ENCODE peak calls at places on chromosomes 2 and 18, in four cellular contexts. X, U, O and B are unnamed samples.

GRCh38 chr2:100895402-100895801 is 75.5 kb downstream of the NPAS2 start:
- DNase-seq in X (no peak), U (peak; percentile 64), O (peak; percentile 67), B (peak; percentile 83)

GRCh38 chr2:158202151-158202778 is 100.6 kb downstream of the UPP2 start:
- DNase-seq in X (no peak), U (no peak), O (no peak), B (no peak)

GRCh38 chr18:75127143-75128021 is 81.6 kb downstream of the PTGR3 start:
- DNase-seq in X (no peak), U (no peak), O (no peak), B (no peak)

GRCh38 chr18:37566479-37567060 is 972 bp upstream of the CELF4 start:
- DNase-seq in X (no peak), U (no peak), O (no peak), B (no peak)

GRCh38 chr2:46347649-46348280 is 50.6 kb downstream of the EPAS1 start:
- DNase-seq in X (no peak), U (no peak), O (no peak), B (no peak)

GRCh38 chr18:76444436-76445105 is 50.5 kb downstream of the ZNF516 start:
- DNase-seq in X (no peak), U (no peak), O (no peak), B (no peak)

GRCh38 chr2:6694555-6694954 is 171.2 kb downstream of the CMPK2 start:
- DNase-seq in X (no peak), U (peak; percentile 32), O (peak; percentile 33), B (peak; percentile 43)

GRCh38 chr18:6058941-6059340 is 163.6 kb upstream of the TMEM200C start:
- DNase-seq in X (no peak), U (peak; percentile 41), O (peak; percentile 42), B (peak; percentile 37)

GRCh38 chr2:218812096-218812815 is 19.3 kb downstream of the PRKAG3 start:
- DNase-seq in X (no peak), U (no peak), O (no peak), B (no peak)

GRCh38 chr2:173249661-173250641 is 104.7 kb upstream of the CDCA7 start:
- DNase-seq in X (no peak), U (no peak), O (no peak), B (no peak)

GRCh38 chr2:36479406-36479805 is 118.6 kb downstream of the FEZ2 start:
- DNase-seq in X (no peak), U (no peak), O (no peak), B (no peak)

GRCh38 chr2:207655000-207655399 is 29.8 kb upstream of the METTL21A start:
- DNase-seq in X (no peak), U (no peak), O (no peak), B (no peak)

GRCh38 chr2:102065675-102066252 is 74.0 kb downstream of the IL1R2 start:
- DNase-seq in X (peak; percentile 83), U (no peak), O (no peak), B (peak; percentile 61)

GRCh38 chr2:237060518-237061312 is 25.0 kb upstream of the COPS8 start:
- DNase-seq in X (peak; percentile 47), U (no peak), O (no peak), B (peak; percentile 31)

GRCh38 chr18:69866250-69866649 is 81.4 kb downstream of the CD226 start:
- DNase-seq in X (no peak), U (no peak), O (no peak), B (no peak)

GRCh38 chr2:525611-526010 is 151.6 kb downstream of the TMEM18 start:
- DNase-seq in X (no peak), U (no peak), O (no peak), B (no peak)

GRCh38 chr2:16152928-16153753 is 212.8 kb downstream of the MYCN start:
- DNase-seq in X (no peak), U (no peak), O (no peak), B (no peak)

GRCh38 chr2:67650292-67651133 is 253.4 kb downstream of the ETAA1 start:
- DNase-seq in X (peak; percentile 37), U (peak; percentile 75), O (peak; percentile 82), B (peak; percentile 90)

GRCh38 chr18:44458777-44459176 is 221.9 kb upstream of the SETBP1 start:
- DNase-seq in X (no peak), U (no peak), O (no peak), B (no peak)

GRCh38 chr2:46801731-46802664 is 113.6 kb downstream of the MCFD2 start:
- DNase-seq in X (no peak), U (no peak), O (no peak), B (peak; percentile 41)

GRCh38 chr2:18819566-18819965 is 230.2 kb upstream of the NT5C1B start:
- DNase-seq in X (no peak), U (no peak), O (no peak), B (no peak)

GRCh38 chr18:24185805-24186204 is 46.9 kb downstream of the CABYR start:
- DNase-seq in X (no peak), U (no peak), O (no peak), B (no peak)

GRCh38 chr2:9139491-9140443 is 66.8 kb upstream of the ASAP2 start:
- DNase-seq in X (peak; percentile 83), U (peak; percentile 82), O (peak; percentile 76), B (peak; percentile 89)

GRCh38 chr2:200354823-200355751 is 48.6 kb downstream of the SPATS2L start:
- DNase-seq in X (no peak), U (no peak), O (no peak), B (no peak)

GRCh38 chr2:202032841-202033316 is 776 bp upstream of the FZD7 start:
- DNase-seq in X (peak; percentile 37), U (peak; percentile 57), O (peak; percentile 54), B (peak; percentile 82)

GRCh38 chr2:237557633-237558015 is 8.8 kb upstream of the PRLH start:
- DNase-seq in X (no peak), U (no peak), O (no peak), B (no peak)

GRCh38 chr18:62525611-62526010 is 2.8 kb downstream of the ZCCHC2 start:
- DNase-seq in X (no peak), U (no peak), O (no peak), B (no peak)

GRCh38 chr2:194867328-194867727 is 789.7 kb upstream of the SLC39A10 start:
- DNase-seq in X (peak; percentile 1), U (no peak), O (no peak), B (no peak)

GRCh38 chr2:74876081-74876886 is 42.4 kb downstream of the HK2 start:
- DNase-seq in X (peak; percentile 57), U (no peak), O (no peak), B (no peak)

GRCh38 chr2:20475567-20475952 is 28.7 kb downstream of the RHOB start:
- DNase-seq in X (no peak), U (no peak), O (no peak), B (no peak)

GRCh38 chr2:20476481-20476880 is 29.6 kb downstream of the RHOB start:
- DNase-seq in X (no peak), U (no peak), O (no peak), B (no peak)

GRCh38 chr2:20474757-20475566 is 28.1 kb downstream of the RHOB start:
- DNase-seq in X (no peak), U (no peak), O (no peak), B (no peak)

GRCh38 chr2:20478961-20479360 is 32.1 kb downstream of the RHOB start:
- DNase-seq in X (no peak), U (no peak), O (no peak), B (no peak)

GRCh38 chr2:20476950-20477349 is 30.1 kb downstream of the RHOB start:
- DNase-seq in X (no peak), U (no peak), O (no peak), B (no peak)
- H3K4me3 ChIP-seq in X (no peak overlapping the region), U (no peak overlapping the region), O (no peak overlapping the region), B (no peak overlapping the region)

GRCh38 chr2:212918336-212918735 is 233.1 kb downstream of the IKZF2 start:
- DNase-seq in X (no peak), U (no peak), O (no peak), B (no peak)
- H3K4me1 ChIP-seq in X (no peaks in the 10 kb centered on the region), U (no peaks in the 10 kb centered on the region), O (no peaks in the 10 kb centered on the region), B (no peaks in the 10 kb centered on the region)

GRCh38 chr18:46756559-46757201 is at the start of gene ST8SIA5:
- DNase-seq in X (no peak), U (no peak), O (peak; percentile 36), B (peak; percentile 63)
- H3K27me3 ChIP-seq in X (peaks cover 2% of the 10 kb centered on the region), U (peaks cover 20% of the 10 kb centered on the region), O (peaks cover 63% of the 10 kb centered on the region), B (no peaks in the 10 kb centered on the region)

GRCh38 chr2:73268368-73268830 is 15.9 kb downstream of the FBXO41 start:
- DNase-seq in X (no peak), U (no peak), O (no peak), B (no peak)

GRCh38 chr2:73267008-73267407 is 17.3 kb downstream of the FBXO41 start:
- DNase-seq in X (no peak), U (no peak), O (no peak), B (no peak)

GRCh38 chr2:73269686-73270465 is 14.4 kb downstream of the FBXO41 start:
- DNase-seq in X (no peak), U (no peak), O (no peak), B (no peak)

GRCh38 chr2:73266061-73266891 is 18.0 kb downstream of the FBXO41 start:
- DNase-seq in X (no peak), U (no peak), O (no peak), B (no peak)

GRCh38 chr2:73268831-73269685 is 15.2 kb downstream of the FBXO41 start:
- DNase-seq in X (no peak), U (no peak), O (no peak), B (peak; percentile 56)
- H3K4me3 ChIP-seq in X (no peak overlapping the region), U (peak overlapping the region; percentile 4), O (peak overlapping the region; percentile 45), B (peak overlapping the region; percentile 1)

GRCh38 chr2:54206596-54206995 is 49.4 kb downstream of the TSPYL6 start:
- DNase-seq in X (peak; percentile 30), U (no peak), O (no peak), B (no peak)
- H3K4me1 ChIP-seq in X (no peaks in the 10 kb centered on the region), U (peaks cover 33% of the 10 kb centered on the region), O (peaks cover 36% of the 10 kb centered on the region), B (peaks cover 4% of the 10 kb centered on the region)